ENCODE peak calls at places on chromosomes 1 and 21, in four cellular contexts. One of them, this sample, is unnamed.

GRCh38 chr1:17849216-17849615 is 94.1 kb downstream of the ACTL8 start:
- DNase-seq in psoas muscle: no peak
- DNase-seq in HFFc6: no peak
- DNase-seq in ureter: no peak
- DNase-seq in this sample: no peak

GRCh38 chr1:208132287-208132882 is 111.8 kb downstream of the PLXNA2 start:
- DNase-seq in psoas muscle: peak
- DNase-seq in HFFc6: peak
- DNase-seq in ureter: peak
- DNase-seq in this sample: peak

GRCh38 chr1:26287033-26287711 is 7.3 kb downstream of the SH3BGRL3 start:
- DNase-seq in ureter: no peak
- DNase-seq in HFFc6: no peak
- DNase-seq in psoas muscle: peak
- DNase-seq in this sample: no peak

GRCh38 chr1:63902844-63903589 is 129.2 kb downstream of the ROR1 start:
- DNase-seq in ureter: no peak
- DNase-seq in HFFc6: no peak
- DNase-seq in psoas muscle: no peak
- DNase-seq in this sample: no peak

GRCh38 chr1:44406761-44407429 is 1.8 kb downstream of the RNF220 start:
- DNase-seq in psoas muscle: peak
- DNase-seq in HFFc6: no peak
- DNase-seq in ureter: no peak
- DNase-seq in this sample: no peak

GRCh38 chr1:110155878-110156522 is 5.7 kb downstream of the SLC6A17 start:
- DNase-seq in HFFc6: peak
- DNase-seq in ureter: peak
- DNase-seq in psoas muscle: peak
- DNase-seq in this sample: peak

GRCh38 chr1:21741206-21741605 is 41.7 kb downstream of the USP48 start:
- DNase-seq in psoas muscle: no peak
- DNase-seq in HFFc6: no peak
- DNase-seq in ureter: no peak
- DNase-seq in this sample: no peak

GRCh38 chr1:26164036-26164927 is 4.5 kb downstream of the C1orf232 start:
- DNase-seq in psoas muscle: peak
- DNase-seq in HFFc6: no peak
- DNase-seq in ureter: no peak
- DNase-seq in this sample: no peak

GRCh38 chr1:18561967-18562366 is 68.7 kb upstream of the PAX7 start:
- DNase-seq in HFFc6: no peak
- DNase-seq in psoas muscle: no peak
- DNase-seq in ureter: no peak
- DNase-seq in this sample: no peak

GRCh38 chr1:19858894-19859293 is 23.3 kb upstream of the OTUD3 start:
- DNase-seq in HFFc6: no peak
- DNase-seq in ureter: no peak
- DNase-seq in psoas muscle: no peak
- DNase-seq in this sample: no peak

GRCh38 chr1:32981003-32981909 is 16.6 kb upstream of the RNF19B start:
- DNase-seq in psoas muscle: no peak
- DNase-seq in ureter: peak
- DNase-seq in HFFc6: peak
- DNase-seq in this sample: peak

GRCh38 chr1:230281531-230281930 is 144.6 kb downstream of the PGBD5 start:
- DNase-seq in HFFc6: no peak
- DNase-seq in ureter: no peak
- DNase-seq in psoas muscle: peak
- DNase-seq in this sample: no peak

GRCh38 chr1:91916046-91916445 is 30.1 kb upstream of the TGFBR3 start:
- DNase-seq in psoas muscle: no peak
- DNase-seq in HFFc6: no peak
- DNase-seq in ureter: no peak
- DNase-seq in this sample: no peak

GRCh38 chr21:41009398-41010177 is 158.4 kb upstream of the BACE2 start:
- DNase-seq in ureter: no peak
- DNase-seq in HFFc6: no peak
- DNase-seq in psoas muscle: no peak
- DNase-seq in this sample: no peak

GRCh38 chr1:7768583-7768982 is 2.5 kb upstream of the VAMP3 start:
- DNase-seq in psoas muscle: no peak
- DNase-seq in HFFc6: no peak
- DNase-seq in ureter: no peak
- DNase-seq in this sample: no peak

GRCh38 chr1:54152696-54153095 is at the start of gene CDCP2:
- DNase-seq in HFFc6: no peak
- DNase-seq in psoas muscle: no peak
- DNase-seq in ureter: no peak
- DNase-seq in this sample: no peak

GRCh38 chr1:234748713-234749112 is 138.7 kb upstream of the IRF2BP2 start:
- DNase-seq in ureter: no peak
- DNase-seq in HFFc6: no peak
- DNase-seq in psoas muscle: no peak
- DNase-seq in this sample: no peak

GRCh38 chr1:91502882-91503184 is 2.2 kb downstream of the CDC7 start:
- DNase-seq in ureter: no peak
- DNase-seq in psoas muscle: no peak
- DNase-seq in HFFc6: no peak
- DNase-seq in this sample: no peak

GRCh38 chr1:195886000-195886399 is 722.2 kb downstream of the KCNT2 start:
- DNase-seq in ureter: no peak
- DNase-seq in HFFc6: no peak
- DNase-seq in psoas muscle: no peak
- DNase-seq in this sample: no peak

GRCh38 chr1:185560760-185561159 is 173.4 kb upstream of the HMCN1 start:
- DNase-seq in psoas muscle: no peak
- DNase-seq in HFFc6: no peak
- DNase-seq in ureter: no peak
- DNase-seq in this sample: no peak

GRCh38 chr21:31173881-31174555 is 135.7 kb upstream of the KRTAP19-8 start:
- DNase-seq in psoas muscle: no peak
- DNase-seq in HFFc6: no peak
- DNase-seq in ureter: peak
- DNase-seq in this sample: no peak

GRCh38 chr1:2492091-2492490 is 16.0 kb downstream of the PLCH2 start:
- DNase-seq in ureter: no peak
- DNase-seq in psoas muscle: no peak
- DNase-seq in HFFc6: no peak
- DNase-seq in this sample: no peak

GRCh38 chr21:41802684-41803083 is 35.8 kb upstream of the RIPK4 start:
- DNase-seq in ureter: peak
- DNase-seq in HFFc6: no peak
- DNase-seq in psoas muscle: peak
- DNase-seq in this sample: no peak

GRCh38 chr1:79738101-79738500 is 731.6 kb upstream of the ADGRL4 start:
- DNase-seq in ureter: no peak
- DNase-seq in psoas muscle: no peak
- DNase-seq in HFFc6: no peak
- DNase-seq in this sample: no peak

GRCh38 chr21:44982558-44983244 is 42.9 kb downstream of the SLX9 start:
- DNase-seq in HFFc6: peak
- DNase-seq in ureter: no peak
- DNase-seq in psoas muscle: peak
- DNase-seq in this sample: peak

GRCh38 chr1:17665950-17666720 is 89.0 kb upstream of the ACTL8 start:
- DNase-seq in psoas muscle: no peak
- DNase-seq in ureter: no peak
- DNase-seq in HFFc6: peak
- DNase-seq in this sample: no peak

GRCh38 chr1:43912607-43913006 is 21.0 kb upstream of the ARTN start:
- DNase-seq in ureter: no peak
- DNase-seq in HFFc6: no peak
- DNase-seq in psoas muscle: peak
- DNase-seq in this sample: no peak

GRCh38 chr1:3313579-3313955 is 140.9 kb upstream of the ARHGEF16 start:
- DNase-seq in ureter: peak
- DNase-seq in HFFc6: peak
- DNase-seq in psoas muscle: peak
- DNase-seq in this sample: peak